ENCODE peak calls at places on chromosomes 7 and 10, in six cellular contexts. K is CD8-positive, alpha-beta T cell; R is mesenchymal stem cell; Q is neuronal stem cell; U is effector memory CD4-positive, alpha-beta T cell; I is HAP-1. V is an unnamed sample. For H3K4me1, the result is how much of the 10 kb centered on the place peaks cover.

GRCh38 chr7:140060788-140061606 is 1.8 kb downstream of the PARP12 start:
- DNase-seq in K (no peak), I (no peak), U (no peak), Q (no peak), R (peak), V (no peak)

GRCh38 chr7:99120503-99120902 is 23.4 kb downstream of the SMURF1 start:
- DNase-seq in U (no peak), K (no peak), Q (no peak), R (peak), I (no peak), V (no peak)

GRCh38 chr7:104241135-104241534 is 33.3 kb upstream of the ORC5 start:
- DNase-seq in K (no peak), I (no peak), Q (no peak), U (no peak), R (no peak), V (no peak)

GRCh38 chr7:106868364-106868763 is 3.3 kb downstream of the PIK3CG start:
- DNase-seq in K (no peak), Q (no peak), I (no peak), R (no peak), U (no peak), V (no peak)

GRCh38 chr7:102286237-102287081 is at the start of gene SH2B2:
- DNase-seq in Q (peak), R (peak), I (peak), U (peak), K (peak), V (peak)

GRCh38 chr10:77909755-77910375 is 16.7 kb downstream of the DLG5 start:
- DNase-seq in K (no peak), Q (no peak), I (no peak), U (no peak), R (peak), V (peak)

GRCh38 chr7:18607025-18607424 is 111.5 kb downstream of the HDAC9 start:
- DNase-seq in U (no peak), I (no peak), R (no peak), Q (no peak), K (no peak), V (no peak)

GRCh38 chr7:151787348-151787747 is 89.6 kb downstream of the PRKAG2 start:
- DNase-seq in R (no peak), U (no peak), Q (no peak), I (no peak), K (no peak), V (no peak)

GRCh38 chr7:15433154-15433553 is 128.7 kb downstream of the AGMO start:
- DNase-seq in K (no peak), I (no peak), U (no peak), Q (no peak), R (no peak), V (no peak)

GRCh38 chr10:118584181-118584954 is 11.1 kb downstream of the PRLHR start:
- DNase-seq in U (no peak), Q (no peak), K (no peak), I (no peak), R (peak), V (no peak)

GRCh38 chr7:77426521-77427051 is 10.4 kb upstream of the GSAP start:
- DNase-seq in Q (peak), K (no peak), R (peak), U (no peak), I (peak), V (no peak)

GRCh38 chr10:14687340-14687739 is 87.4 kb downstream of the FAM107B start:
- DNase-seq in Q (no peak), U (no peak), K (no peak), R (no peak), I (no peak), V (no peak)

GRCh38 chr10:14659626-14660196 is 115.0 kb downstream of the FAM107B start:
- DNase-seq in I (no peak), R (no peak), K (peak), U (peak), Q (no peak), V (no peak)

GRCh38 chr10:74987339-74988054 is 124.0 kb upstream of the SAMD8 start:
- DNase-seq in I (no peak), K (no peak), R (no peak), U (no peak), Q (no peak), V (no peak)

GRCh38 chr10:122671355-122671754 is 28.3 kb downstream of the C10orf120 start:
- DNase-seq in U (no peak), K (no peak), I (no peak), Q (no peak), R (no peak), V (no peak)

GRCh38 chr10:43647576-43647975 is 1.1 kb downstream of the ZNF32 start:
- DNase-seq in U (no peak), R (no peak), I (no peak), Q (no peak), K (no peak), V (no peak)

GRCh38 chr10:114709966-114710365 is 51.9 kb upstream of the ABLIM1 start:
- DNase-seq in Q (no peak), R (no peak), I (no peak), U (no peak), K (no peak), V (no peak)

GRCh38 chr7:18508441-18509427 is 13.2 kb downstream of the HDAC9 start:
- DNase-seq in R (peak), K (no peak), Q (no peak), I (peak), U (no peak), V (no peak)

GRCh38 chr10:93820434-93820833 is 62.7 kb downstream of the LGI1 start:
- DNase-seq in R (peak), U (no peak), Q (no peak), K (no peak), I (no peak), V (no peak)

GRCh38 chr10:71838264-71839211 is 12.5 kb downstream of the PSAP start:
- DNase-seq in I (no peak), R (peak), Q (no peak), U (no peak), K (no peak), V (no peak)

GRCh38 chr7:79820387-79820786 is 314.2 kb upstream of the GNAI1 start:
- DNase-seq in I (peak), R (peak), K (no peak), U (no peak), Q (peak), V (peak)

GRCh38 chr10:127715249-127715648 is 21.7 kb upstream of the FOXI2 start:
- DNase-seq in Q (no peak), K (no peak), I (no peak), U (no peak), R (no peak), V (no peak)

GRCh38 chr7:13447637-13448036 is 541.8 kb downstream of the ETV1 start:
- DNase-seq in K (no peak), U (no peak), Q (no peak), I (no peak), R (no peak), V (no peak)

GRCh38 chr10:2885956-2886296 is 181.4 kb upstream of the PFKP start:
- DNase-seq in K (no peak), I (no peak), U (no peak), R (no peak), Q (no peak), V (no peak)

DNA sequence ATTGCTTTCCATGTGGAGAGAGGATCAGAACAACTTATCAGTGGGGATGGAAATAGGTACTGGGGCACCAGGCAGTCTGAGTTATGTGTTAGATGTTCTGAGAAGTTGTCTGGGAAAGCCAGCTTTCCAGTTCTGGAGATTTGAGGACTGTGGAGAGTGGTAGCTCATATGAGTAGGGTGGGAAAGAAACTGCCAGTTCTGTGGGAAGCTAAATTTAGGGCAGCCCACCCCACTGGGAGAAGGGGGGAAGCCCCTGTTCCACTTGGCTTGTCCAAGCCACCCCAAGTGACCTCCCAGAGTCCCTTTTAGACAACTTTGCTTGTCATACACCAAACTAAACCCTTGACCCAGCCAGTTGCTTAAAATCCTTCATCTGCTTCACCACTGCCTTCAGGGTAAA is 189.5 kb downstream of the REEP3 start:
- DNase-seq in U (no peak), K (no peak), R (no peak), I (no peak), Q (no peak), V (no peak)
- H3K4me1 ChIP-seq in U (under half), K (under half), R (under half), I (under half), Q (under half), V (under half)

GRCh38 chr10:51297438-51297837 is 223.2 kb downstream of the PRKG1 start:
- DNase-seq in I (no peak), Q (no peak), K (no peak), R (peak), U (no peak), V (no peak)
- H3K4me1 ChIP-seq in I (under half), Q (under half), K (under half), R (under half), U (under half), V (under half)

DNA sequence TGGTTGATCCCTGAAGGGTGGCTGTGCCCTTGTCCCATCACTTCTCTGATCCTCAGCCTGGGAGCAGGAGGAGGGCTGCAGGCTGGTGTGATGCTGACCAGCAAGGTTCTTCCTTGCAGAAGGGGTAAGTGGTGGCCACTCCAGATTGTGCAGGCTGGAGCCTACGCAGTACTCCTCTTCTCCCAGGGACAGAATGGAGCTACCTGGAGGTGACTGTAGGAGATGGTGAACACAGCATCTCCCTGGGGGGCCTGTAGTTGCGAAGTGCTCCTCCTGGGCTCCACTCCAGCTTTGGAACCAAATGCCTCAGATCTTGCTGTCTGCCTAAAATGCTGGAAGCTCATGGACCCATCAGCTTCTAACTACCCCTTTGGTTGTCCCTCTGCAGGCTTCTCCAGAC is 323.6 kb upstream of the PODXL start:
- DNase-seq in I (no peak), Q (no peak), K (no peak), R (no peak), U (no peak), V (no peak)
- H3K4me1 ChIP-seq in I (under half), Q (under half), K (under half), R (under half), U (under half), V (under half)

DNA sequence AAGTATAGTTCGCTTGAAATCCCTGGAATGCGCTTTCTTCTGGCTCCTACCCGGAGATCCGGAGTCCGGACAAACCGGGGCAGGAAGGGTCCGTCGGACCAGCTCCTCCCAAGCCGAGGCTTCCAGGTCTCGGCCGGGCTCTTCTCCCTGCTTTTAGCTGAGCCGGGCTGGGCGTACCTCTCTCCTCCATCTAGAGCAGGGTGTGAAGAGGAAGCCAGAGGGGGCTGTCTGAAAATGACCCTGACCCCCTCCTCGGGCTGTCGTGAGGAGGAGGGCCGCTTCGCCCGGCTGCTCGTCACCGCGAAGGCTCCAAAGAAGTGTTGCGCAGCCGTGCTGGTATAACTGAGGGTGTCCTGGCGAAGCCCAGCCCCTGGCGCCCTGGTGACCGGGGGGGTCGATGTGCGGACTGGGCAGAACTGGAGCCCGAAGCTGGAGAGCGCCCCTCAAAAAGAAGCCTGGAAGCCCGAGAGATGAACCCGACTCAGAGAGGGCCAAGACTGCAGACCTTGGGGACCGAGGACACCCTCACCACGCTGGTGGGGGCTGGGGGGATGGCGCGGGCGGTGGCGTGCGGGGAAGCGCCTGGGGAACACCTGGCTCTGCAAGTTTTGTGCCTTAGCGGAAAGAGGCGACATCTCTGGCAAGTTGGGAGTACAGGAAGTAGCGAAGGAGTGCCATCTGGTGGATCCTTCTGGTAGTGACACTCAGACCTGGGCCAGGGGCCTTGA is 5.7 kb downstream of the KAZALD1 start:
- DNase-seq in R (peak), I (peak), U (peak), K (peak), Q (peak), V (peak)
- H3K4me1 ChIP-seq in R (under half), I (under half), U (under half), K (under half), Q (under half), V (under half)

GRCh38 chr7:2754912-2755311 is 66.9 kb downstream of the AMZ1 start:
- DNase-seq in Q (no peak), K (no peak), R (no peak), I (no peak), U (no peak), V (no peak)
- H3K4me1 ChIP-seq in Q (under half), K (under half), R (under half), I (under half), U (under half), V (under half)

GRCh38 chr10:49556723-49557122 is 17.8 kb upstream of the ERCC6 start:
- DNase-seq in R (no peak), U (no peak), Q (no peak), K (no peak), I (no peak), V (no peak)

GRCh38 chr10:49560526-49560925 is 21.6 kb upstream of the ERCC6 start:
- DNase-seq in K (no peak), I (no peak), U (no peak), R (no peak), Q (no peak), V (no peak)

GRCh38 chr10:49562893-49563292 is 24.0 kb upstream of the ERCC6 start:
- DNase-seq in K (no peak), U (no peak), R (no peak), Q (no peak), I (no peak), V (no peak)

GRCh38 chr10:49558194-49558593 is 19.3 kb upstream of the ERCC6 start:
- DNase-seq in U (no peak), R (no peak), K (no peak), Q (no peak), I (no peak), V (no peak)

GRCh38 chr10:49559476-49559875 is 20.6 kb upstream of the ERCC6 start:
- DNase-seq in I (no peak), K (no peak), R (no peak), Q (no peak), U (no peak), V (no peak)
- H3K4me1 ChIP-seq in I (under half), K (under half), R (under half), Q (under half), U (under half), V (under half)

GRCh38 chr10:88853155-88853554 is 1.5 kb upstream of the ANKRD22 start:
- DNase-seq in K (no peak), R (peak), U (no peak), I (no peak), Q (no peak), V (no peak)
- H3K4me1 ChIP-seq in K (under half), R (under half), U (under half), I (under half), Q (under half), V (under half)

GRCh38 chr7:108225531-108226181 is 95.5 kb upstream of the LAMB4 start:
- DNase-seq in K (no peak), I (no peak), R (no peak), Q (no peak), U (no peak), V (no peak)
- H3K4me1 ChIP-seq in K (under half), I (under half), R (under half), Q (under half), U (under half), V (under half)

GRCh38 chr7:931871-932650 is 22.4 kb downstream of the ADAP1 start:
- DNase-seq in U (no peak), I (no peak), Q (no peak), K (no peak), R (no peak), V (peak)

GRCh38 chr7:934469-935320 is 19.8 kb downstream of the ADAP1 start:
- DNase-seq in K (no peak), R (no peak), Q (no peak), I (no peak), U (no peak), V (peak)

GRCh38 chr7:935321-936130 is 19.0 kb downstream of the ADAP1 start:
- DNase-seq in K (no peak), I (no peak), Q (no peak), U (no peak), R (no peak), V (peak)

GRCh38 chr7:930975-931758 is 23.3 kb downstream of the ADAP1 start:
- DNase-seq in K (no peak), R (no peak), Q (no peak), I (no peak), U (no peak), V (no peak)

GRCh38 chr7:932651-932975 is 21.9 kb downstream of the ADAP1 start:
- DNase-seq in U (no peak), Q (no peak), K (no peak), R (no peak), I (no peak), V (peak)
- H3K4me1 ChIP-seq in U (under half), Q (under half), K (under half), R (under half), I (under half), V (under half)

GRCh38 chr10:102781089-102781920 is 37.6 kb downstream of the WBP1L start:
- DNase-seq in I (no peak), K (no peak), Q (no peak), R (peak), U (no peak), V (no peak)
- H3K4me1 ChIP-seq in I (under half), K (under half), Q (under half), R (under half), U (under half), V (half or more)